ENCODE peak calls at places on chromosomes 3 and 15, in four cellular contexts. One of them, this sample, is unnamed.

GRCh38 chr3:126858887-126859286 is 124.0 kb upstream of the PLXNA1 start:
- DNase-seq in GM20000: no peak
- DNase-seq in right lobe of liver: peak; percentile 23
- DNase-seq in naive thymus-derived CD4-positive, alpha-beta T cell: no peak
- DNase-seq in this sample: no peak

GRCh38 chr15:100132309-100132708 is 209.5 kb downstream of the ADAMTS17 start:
- DNase-seq in GM20000: no peak
- DNase-seq in naive thymus-derived CD4-positive, alpha-beta T cell: no peak
- DNase-seq in right lobe of liver: peak; percentile 60
- DNase-seq in this sample: no peak

GRCh38 chr15:82980986-82981385 is 5.0 kb upstream of the RAMAC start:
- DNase-seq in GM20000: no peak
- DNase-seq in naive thymus-derived CD4-positive, alpha-beta T cell: no peak
- DNase-seq in right lobe of liver: no peak
- DNase-seq in this sample: no peak

GRCh38 chr3:156161172-156161571 is 40.8 kb downstream of the KCNAB1 start:
- DNase-seq in naive thymus-derived CD4-positive, alpha-beta T cell: no peak
- DNase-seq in right lobe of liver: no peak
- DNase-seq in GM20000: no peak
- DNase-seq in this sample: no peak

GRCh38 chr3:59957150-59957549 is 907.3 kb upstream of the CFAP20DC start:
- DNase-seq in GM20000: no peak
- DNase-seq in naive thymus-derived CD4-positive, alpha-beta T cell: no peak
- DNase-seq in right lobe of liver: no peak
- DNase-seq in this sample: no peak

GRCh38 chr3:46370784-46371183 is at the start of gene CCR5:
- DNase-seq in GM20000: no peak
- DNase-seq in right lobe of liver: no peak
- DNase-seq in naive thymus-derived CD4-positive, alpha-beta T cell: no peak
- DNase-seq in this sample: no peak

GRCh38 chr3:110685630-110686029 is 386.0 kb upstream of the NECTIN3 start:
- DNase-seq in right lobe of liver: no peak
- DNase-seq in GM20000: no peak
- DNase-seq in naive thymus-derived CD4-positive, alpha-beta T cell: no peak
- DNase-seq in this sample: no peak

GRCh38 chr3:13495921-13496723 is 16.0 kb downstream of the HDAC11 start:
- DNase-seq in GM20000: peak; percentile 72
- DNase-seq in naive thymus-derived CD4-positive, alpha-beta T cell: peak; percentile 47
- DNase-seq in right lobe of liver: peak; percentile 80
- DNase-seq in this sample: peak; percentile 80

GRCh38 chr3:188021041-188021440 is 132.9 kb upstream of the LPP start:
- DNase-seq in naive thymus-derived CD4-positive, alpha-beta T cell: no peak
- DNase-seq in GM20000: no peak
- DNase-seq in right lobe of liver: no peak
- DNase-seq in this sample: no peak

GRCh38 chr3:134917631-134918030 is 122.6 kb downstream of the EPHB1 start:
- DNase-seq in right lobe of liver: no peak
- DNase-seq in GM20000: no peak
- DNase-seq in naive thymus-derived CD4-positive, alpha-beta T cell: no peak
- DNase-seq in this sample: no peak

GRCh38 chr3:51717446-51717845 is 10.6 kb downstream of the GRM2 start:
- DNase-seq in GM20000: no peak
- DNase-seq in right lobe of liver: peak; percentile 40
- DNase-seq in naive thymus-derived CD4-positive, alpha-beta T cell: no peak
- DNase-seq in this sample: no peak

GRCh38 chr15:69305933-69306568 is 7.3 kb downstream of the PAQR5 start:
- DNase-seq in GM20000: no peak
- DNase-seq in right lobe of liver: no peak
- DNase-seq in naive thymus-derived CD4-positive, alpha-beta T cell: no peak
- DNase-seq in this sample: no peak

GRCh38 chr3:99878005-99878404 is 60.3 kb downstream of the CMSS1 start:
- DNase-seq in right lobe of liver: no peak
- DNase-seq in GM20000: peak; percentile 48
- DNase-seq in naive thymus-derived CD4-positive, alpha-beta T cell: no peak
- DNase-seq in this sample: no peak

GRCh38 chr3:194401346-194401745 is 2.3 kb upstream of the GP5 start:
- DNase-seq in GM20000: no peak
- DNase-seq in naive thymus-derived CD4-positive, alpha-beta T cell: no peak
- DNase-seq in right lobe of liver: no peak
- DNase-seq in this sample: no peak

GRCh38 chr15:80403712-80404056 is 498 bp upstream of the ARNT2 start:
- DNase-seq in GM20000: no peak
- DNase-seq in naive thymus-derived CD4-positive, alpha-beta T cell: no peak
- DNase-seq in right lobe of liver: no peak
- DNase-seq in this sample: no peak

GRCh38 chr3:143045639-143046038 is 44.3 kb downstream of the U2SURP start:
- DNase-seq in GM20000: no peak
- DNase-seq in naive thymus-derived CD4-positive, alpha-beta T cell: no peak
- DNase-seq in right lobe of liver: no peak
- DNase-seq in this sample: no peak

GRCh38 chr3:153961498-153961897 is 159.7 kb upstream of the ARHGEF26 start:
- DNase-seq in naive thymus-derived CD4-positive, alpha-beta T cell: no peak
- DNase-seq in GM20000: no peak
- DNase-seq in right lobe of liver: no peak
- DNase-seq in this sample: no peak

This sample was measured in GM13976.